ENCODE peak calls at places on chromosomes 12 and 14, in eight cellular contexts. Z is hepatocyte, X is cardiac muscle cell, A is nephron progenitor cell, P is uterus, O is neural progenitor cell, C is PC-3, E is WTC11. N is an unnamed sample.

GRCh38 chr14:71212093-71212492 is 304.8 kb downstream of the PCNX1 start:
- DNase-seq in C (no peak), A (no peak), Z (no peak), P (no peak), O (no peak), X (no peak), E (no peak), N (no peak)

GRCh38 chr12:126538888-126539287 is 1473.7 kb downstream of the AACS start:
- DNase-seq in O (no peak), E (no peak), C (no peak), X (no peak), Z (no peak), P (no peak), A (no peak), N (no peak)

GRCh38 chr12:122946690-122947271 is 19.5 kb downstream of the ABCB9 start:
- DNase-seq in Z (peak), A (no peak), E (no peak), C (peak), P (peak), X (peak), O (peak), N (no peak)

GRCh38 chr14:78567343-78567742 is 397.2 kb downstream of the NRXN3 start:
- DNase-seq in A (no peak), P (no peak), O (no peak), C (no peak), Z (no peak), E (no peak), X (no peak), N (no peak)

GRCh38 chr14:104827173-104828055 is 26.5 kb downstream of the ZBTB42 start:
- DNase-seq in P (peak), C (peak), A (peak), Z (peak), X (peak), O (peak), E (peak), N (peak)

GRCh38 chr12:113862570-113863454 is 103.3 kb downstream of the RBM19 start:
- DNase-seq in Z (peak), P (no peak), O (no peak), X (no peak), E (no peak), A (no peak), C (no peak), N (no peak)

GRCh38 chr12:50059440-50060119 is 2.2 kb downstream of the ASIC1 start:
- DNase-seq in A (no peak), C (no peak), E (no peak), X (no peak), O (no peak), P (no peak), Z (no peak), N (no peak)

GRCh38 chr12:62683724-62684501 is 217.3 kb downstream of the MON2 start:
- DNase-seq in P (peak), Z (peak), X (no peak), C (no peak), E (no peak), O (no peak), A (no peak), N (no peak)

GRCh38 chr12:5827591-5827990 is 117.5 kb downstream of the ANO2 start:
- DNase-seq in E (peak), O (peak), A (no peak), X (no peak), C (no peak), Z (no peak), P (no peak), N (no peak)

GRCh38 chr14:47269788-47270492 is 405.5 kb downstream of the MDGA2 start:
- DNase-seq in X (no peak), E (no peak), O (no peak), P (no peak), A (no peak), Z (no peak), C (no peak), N (no peak)

GRCh38 chr12:26018926-26019325 is 60.4 kb downstream of the RASSF8 start:
- DNase-seq in Z (no peak), C (peak), X (no peak), P (no peak), O (no peak), E (no peak), A (no peak), N (no peak)

GRCh38 chr12:53268009-53268636 is at the start of gene ESPL1:
- DNase-seq in X (peak), A (peak), E (peak), C (peak), Z (peak), P (peak), O (peak), N (peak)

GRCh38 chr14:45251912-45252311 is 1.1 kb downstream of the MIS18BP1 start:
- DNase-seq in C (peak), O (peak), X (no peak), P (no peak), E (no peak), Z (no peak), A (no peak), N (no peak)

GRCh38 chr14:90274019-90274418 is 17.7 kb downstream of the PSMC1 start:
- DNase-seq in P (no peak), C (no peak), O (no peak), A (no peak), E (peak), Z (no peak), X (no peak), N (no peak)

GRCh38 chr14:91947196-91948184 is at the start of gene FBLN5:
- DNase-seq in O (peak), X (peak), C (no peak), Z (peak), A (peak), E (peak), P (peak), N (peak)

GRCh38 chr14:101501858-101502615 is 59.3 kb upstream of the DIO3 start:
- DNase-seq in X (no peak), Z (no peak), O (no peak), E (no peak), A (no peak), P (peak), C (no peak), N (no peak)

GRCh38 chr14:92649934-92650545 is 98.4 kb downstream of the LGMN start:
- DNase-seq in O (no peak), Z (no peak), A (no peak), E (no peak), C (peak), P (peak), X (no peak), N (no peak)

GRCh38 chr12:88468546-88468945 is 111.7 kb downstream of the KITLG start:
- DNase-seq in Z (no peak), O (no peak), A (no peak), X (no peak), E (no peak), P (no peak), C (no peak), N (no peak)

GRCh38 chr14:65915125-65915524 is 502.6 kb downstream of the FUT8 start:
- DNase-seq in O (no peak), X (no peak), Z (no peak), A (no peak), P (no peak), E (no peak), C (no peak), N (no peak)

GRCh38 chr14:95355422-95355821 is 35.7 kb upstream of the CLMN start:
- DNase-seq in A (no peak), P (no peak), O (no peak), X (no peak), C (no peak), Z (no peak), E (no peak), N (no peak)

GRCh38 chr12:66516133-66516532 is 162.7 kb downstream of the GRIP1 start:
- DNase-seq in Z (no peak), C (no peak), E (no peak), X (no peak), P (no peak), A (no peak), O (no peak), N (no peak)

GRCh38 chr12:125989716-125990115 is 924.5 kb downstream of the AACS start:
- DNase-seq in E (no peak), Z (no peak), P (no peak), C (no peak), O (no peak), A (no peak), X (no peak), N (no peak)

GRCh38 chr12:47838286-47838931 is 18.7 kb upstream of the HDAC7 start:
- DNase-seq in P (peak), X (peak), E (no peak), A (peak), Z (peak), C (peak), O (peak), N (peak)

GRCh38 chr12:115761784-115762183 is 515.7 kb downstream of the MED13L start:
- DNase-seq in P (no peak), O (no peak), E (no peak), Z (peak), C (no peak), X (no peak), A (no peak), N (no peak)

GRCh38 chr12:119868992-119869391 is 8.1 kb downstream of the CIT start:
- DNase-seq in O (no peak), A (no peak), Z (no peak), C (no peak), X (no peak), P (no peak), E (no peak), N (no peak)

GRCh38 chr14:50399251-50400032 is 2.8 kb upstream of the CDKL1 start:
- DNase-seq in E (no peak), O (no peak), C (peak), Z (peak), X (no peak), P (peak), A (no peak), N (no peak)

GRCh38 chr12:9707864-9708808 is 24.8 kb downstream of the CLECL1 start:
- DNase-seq in Z (peak), P (peak), X (peak), E (peak), O (peak), C (peak), A (peak), N (peak)

GRCh38 chr12:100864366-100864765 is 69.8 kb downstream of the ANO4 start:
- DNase-seq in X (no peak), O (no peak), Z (no peak), E (no peak), A (no peak), P (no peak), C (no peak), N (no peak)

GRCh38 chr12:6703631-6704030 is 3.0 kb upstream of the PIANP start:
- DNase-seq in A (peak), P (no peak), X (peak), C (no peak), E (peak), O (peak), Z (no peak), N (peak)

GRCh38 chr12:5571115-5571514 is 139.2 kb downstream of the NTF3 start:
- DNase-seq in O (no peak), E (no peak), C (no peak), A (peak), P (no peak), X (no peak), Z (no peak), N (no peak)

GRCh38 chr12:99498756-99499155 is 148.8 kb upstream of the GARIN6 start:
- DNase-seq in E (no peak), X (no peak), C (peak), O (no peak), P (no peak), Z (no peak), A (no peak), N (no peak)

GRCh38 chr14:74979442-74980397 is 23.0 kb upstream of the EIF2B2 start:
- DNase-seq in X (no peak), A (peak), C (peak), Z (peak), O (peak), E (peak), P (no peak), N (peak)

GRCh38 chr14:36085861-36086260 is 90.7 kb downstream of the PTCSC3 start:
- DNase-seq in C (no peak), O (no peak), X (no peak), Z (no peak), A (no peak), P (no peak), E (no peak), N (no peak)

GRCh38 chr12:29616664-29617409 is 119.4 kb upstream of the OVCH1 start:
- DNase-seq in X (peak), Z (no peak), E (no peak), C (peak), A (no peak), P (no peak), O (no peak), N (no peak)

GRCh38 chr14:75999511-76000190 is 14.1 kb downstream of the IFT43 start:
- DNase-seq in E (no peak), P (no peak), C (no peak), X (peak), O (no peak), Z (no peak), A (no peak), N (no peak)

GRCh38 chr12:132046561-132046960 is 96.8 kb downstream of the EP400 start:
- DNase-seq in X (no peak), O (no peak), P (peak), C (no peak), Z (peak), A (no peak), E (no peak), N (no peak)

GRCh38 chr14:95515080-95515489 is 1.4 kb downstream of the SYNE3 start:
- DNase-seq in E (peak), P (no peak), A (peak), C (no peak), Z (peak), O (peak), X (no peak), N (peak)

GRCh38 chr12:75690556-75690955 is 179.1 kb upstream of the KRR1 start:
- DNase-seq in P (no peak), Z (no peak), O (no peak), E (no peak), C (peak), A (no peak), X (no peak), N (no peak)

GRCh38 chr12:6426882-6427671 is 17.7 kb upstream of the CD27 start:
- DNase-seq in E (no peak), O (no peak), C (no peak), A (no peak), X (no peak), P (no peak), Z (no peak), N (no peak)

GRCh38 chr14:41609704-41610183 is 3.1 kb downstream of the LRFN5 start:
- DNase-seq in C (peak), P (peak), X (peak), O (peak), A (peak), Z (peak), E (peak), N (peak)
- TF ChIP-seq CTCF in C (peak), P (no peak), X (peak), O (peak), A (peak), Z (peak), E (no peak), N (no peak)

GRCh38 chr14:94307410-94307992 is 14.4 kb upstream of the SERPINA10 start:
- DNase-seq in E (no peak), C (peak), P (no peak), Z (peak), O (peak), A (no peak), X (no peak), N (no peak)
- TF ChIP-seq CTCF in E (peak), C (peak), P (no peak), Z (peak), O (peak), A (peak), X (no peak), N (peak)

GRCh38 chr12:109287181-109287580 is 21.9 kb downstream of the FOXN4 start:
- DNase-seq in P (no peak), O (no peak), E (no peak), C (no peak), Z (no peak), X (no peak), A (no peak), N (no peak)

GRCh38 chr12:109289004-109289403 is 20.1 kb downstream of the FOXN4 start:
- DNase-seq in O (no peak), C (no peak), A (no peak), E (no peak), X (no peak), Z (no peak), P (no peak), N (no peak)

GRCh38 chr12:109287811-109288469 is 21.1 kb downstream of the FOXN4 start:
- DNase-seq in Z (no peak), P (no peak), A (no peak), X (no peak), C (no peak), O (no peak), E (no peak), N (no peak)

GRCh38 chr12:109290061-109290460 is 19.0 kb downstream of the FOXN4 start:
- DNase-seq in X (no peak), A (no peak), P (no peak), O (no peak), E (no peak), Z (no peak), C (no peak), N (no peak)

GRCh38 chr12:109288571-109288970 is 20.5 kb downstream of the FOXN4 start:
- DNase-seq in P (no peak), E (no peak), C (no peak), X (no peak), O (no peak), A (no peak), Z (no peak), N (no peak)
- TF ChIP-seq CTCF in P (no peak), E (no peak), C (no peak), X (no peak), O (no peak), A (no peak), Z (no peak), N (no peak)

GRCh38 chr12:24233519-24234246 is 284.2 kb upstream of the SOX5 start:
- DNase-seq in P (no peak), C (no peak), A (no peak), O (no peak), Z (no peak), X (no peak), E (no peak), N (no peak)
- TF ChIP-seq CTCF in P (no peak), C (no peak), A (no peak), O (no peak), Z (no peak), X (no peak), E (no peak), N (no peak)

DNA sequence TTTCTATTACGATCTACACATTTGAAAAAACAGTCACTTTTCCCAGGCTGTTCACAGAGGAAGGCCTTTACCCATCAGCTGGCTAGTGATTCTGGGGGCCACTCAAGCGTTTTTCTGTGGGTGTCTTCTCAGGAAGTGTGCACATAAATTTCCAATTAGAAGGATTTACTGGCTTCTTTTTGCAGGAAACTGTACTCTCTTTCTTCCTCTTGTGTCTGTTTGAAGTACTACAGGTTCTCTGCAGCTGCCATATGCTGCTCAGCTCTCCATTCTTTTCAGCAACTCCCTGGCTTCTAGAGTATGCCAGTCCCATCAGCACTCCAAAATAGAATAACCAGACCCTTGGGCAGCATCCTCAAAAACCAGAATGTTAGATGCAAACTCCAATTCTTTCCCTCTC is 110.4 kb upstream of the NAV3 start:
- DNase-seq in C (no peak), Z (no peak), E (no peak), O (peak), P (no peak), A (peak), X (no peak), N (no peak)
- TF ChIP-seq CTCF in C (peak), Z (peak), E (no peak), O (peak), P (no peak), A (peak), X (peak), N (peak)

DNA sequence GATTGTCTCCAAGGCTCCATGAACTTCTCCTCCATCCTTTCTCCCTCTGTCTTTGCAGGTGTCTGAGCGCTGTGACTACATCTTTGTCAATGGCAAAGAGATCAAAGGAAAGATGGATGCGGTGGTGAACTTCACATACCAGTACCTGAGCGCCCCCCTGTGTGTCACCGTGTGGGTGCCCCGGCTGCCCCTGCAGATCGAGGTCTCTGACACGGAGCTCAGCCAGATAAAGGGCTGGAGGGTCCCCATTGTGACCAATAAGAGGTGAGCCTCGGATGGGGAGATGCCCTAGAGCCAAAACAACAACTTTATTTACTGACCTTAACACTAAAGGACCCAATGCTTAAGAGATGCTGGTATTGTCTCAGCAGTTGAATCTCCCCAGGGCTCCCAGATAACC is 130.0 kb downstream of the SLC15A4 start:
- DNase-seq in E (no peak), C (no peak), Z (no peak), O (no peak), X (no peak), A (no peak), P (no peak), N (no peak)
- TF ChIP-seq CTCF in E (no peak), C (no peak), Z (no peak), O (no peak), X (no peak), A (no peak), P (no peak), N (no peak)

DNA sequence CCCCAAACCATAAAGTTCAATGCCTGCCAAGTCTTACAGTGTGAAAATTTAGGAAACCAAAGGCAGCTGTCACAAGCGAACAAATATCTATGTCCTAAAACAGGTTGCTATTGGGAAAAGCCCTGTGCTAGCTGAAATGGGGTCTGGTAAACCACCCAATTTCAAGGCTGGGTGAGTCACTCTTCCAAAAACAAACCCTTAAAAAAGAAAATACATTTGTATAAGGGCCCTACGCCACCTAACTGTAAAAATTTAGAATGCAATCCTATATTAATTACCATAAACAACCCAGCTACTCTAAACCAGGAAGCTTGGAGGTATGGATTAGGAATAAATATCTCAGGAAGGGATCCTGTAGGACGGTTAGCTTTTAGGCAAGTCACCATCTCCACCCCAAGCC is 32.1 kb downstream of the PRMT8 start:
- DNase-seq in C (peak), Z (no peak), X (no peak), P (no peak), O (no peak), A (no peak), E (no peak), N (no peak)
- TF ChIP-seq CTCF in C (peak), Z (no peak), X (no peak), P (no peak), O (no peak), A (no peak), E (no peak), N (no peak)